ENCODE peak calls at places on chromosomes 12 and 14, in seven cellular contexts. M is IMR-90, C is H1, D is GM12878, W is HepG2, K is K562, R is SK-N-SH. A is an unnamed sample.

GRCh38 chr12:62297321-62297720 is 37.1 kb downstream of the USP15 start:
- DNase-seq in M (no peak), C (no peak), D (no peak), W (no peak), K (no peak), R (no peak), A (no peak)

GRCh38 chr14:30330452-30330851 is 228.5 kb upstream of the G2E3 start:
- DNase-seq in M (no peak), C (no peak), D (no peak), W (no peak), K (peak), R (peak), A (no peak)

GRCh38 chr12:51270847-51271518 is 768 bp upstream of the SMAGP start:
- DNase-seq in M (peak), C (no peak), D (no peak), W (peak), K (no peak), R (no peak), A (peak)

GRCh38 chr12:95118138-95118787 is 44.8 kb upstream of the NR2C1 start:
- DNase-seq in M (peak), C (no peak), D (no peak), W (peak), K (no peak), R (no peak), A (peak)

GRCh38 chr12:56333679-56334489 is at the start of gene PAN2:
- DNase-seq in M (peak), C (peak), D (peak), W (peak), K (peak), R (peak), A (peak)

GRCh38 chr14:58954052-58954451 is 234.4 kb upstream of the DAAM1 start:
- DNase-seq in M (no peak), C (no peak), D (no peak), W (no peak), K (no peak), R (no peak), A (no peak)

GRCh38 chr14:20427231-20428009 is 8.5 kb downstream of the KLHL33 start:
- DNase-seq in M (peak), C (no peak), D (peak), W (peak), K (peak), R (no peak), A (peak)

GRCh38 chr12:121711925-121712461 is 559 bp upstream of the TMEM120B start:
- DNase-seq in M (no peak), C (no peak), D (no peak), W (peak), K (peak), R (no peak), A (peak)

GRCh38 chr14:24238123-24238522 is 4.3 kb downstream of the TINF2 start:
- DNase-seq in M (no peak), C (no peak), D (no peak), W (no peak), K (no peak), R (no peak), A (no peak)

DNA sequence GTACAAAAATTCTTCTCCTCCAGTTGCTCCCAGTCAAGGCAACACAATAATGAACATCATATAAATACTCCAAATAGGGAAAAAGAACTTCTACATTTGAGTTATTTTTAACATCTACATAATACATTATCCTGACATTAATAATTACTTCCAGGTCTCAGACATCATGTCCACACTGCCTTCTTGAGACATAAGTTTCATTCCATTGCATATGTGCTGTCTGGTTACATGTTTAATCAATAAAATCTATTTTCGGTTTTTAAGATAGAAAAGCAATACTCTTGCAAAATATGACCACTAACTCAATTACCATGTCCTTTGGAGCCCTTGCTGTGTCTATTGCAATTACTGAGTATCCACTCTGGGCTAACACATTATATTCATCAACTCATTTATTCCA is 881.8 kb downstream of the GALC start:
- DNase-seq in M (no peak), C (no peak), D (no peak), W (no peak), K (no peak), R (no peak), A (no peak)
- TF ChIP-seq RFX5 in M (no peak), C (no peak), D (no peak), W (no peak), K (no peak), R (no peak), A (no peak)

GRCh38 chr12:2064078-2064507 is 11.3 kb downstream of the CACNA1C start:
- DNase-seq in M (peak), C (no peak), D (peak), W (no peak), K (peak), R (peak), A (no peak)
- TF ChIP-seq RFX5 in M (no peak), C (no peak), D (no peak), W (no peak), K (no peak), R (no peak), A (no peak)

GRCh38 chr12:86104087-86104486 is 152.1 kb downstream of the MGAT4C start:
- DNase-seq in M (no peak), C (no peak), D (no peak), W (no peak), K (no peak), R (no peak), A (no peak)
- TF ChIP-seq RFX5 in M (no peak), C (no peak), D (no peak), W (no peak), K (no peak), R (no peak), A (no peak)

GRCh38 chr12:21583587-21583986 is 21.1 kb downstream of the GYS2 start:
- DNase-seq in M (no peak), C (no peak), D (no peak), W (no peak), K (no peak), R (no peak), A (no peak)

GRCh38 chr12:21577516-21577915 is 27.1 kb downstream of the GYS2 start:
- DNase-seq in M (no peak), C (no peak), D (no peak), W (no peak), K (no peak), R (no peak), A (no peak)

GRCh38 chr12:21585485-21585884 is 19.2 kb downstream of the GYS2 start:
- DNase-seq in M (no peak), C (no peak), D (no peak), W (no peak), K (no peak), R (no peak), A (no peak)

GRCh38 chr12:21576431-21576830 is 28.2 kb downstream of the GYS2 start:
- DNase-seq in M (no peak), C (no peak), D (no peak), W (no peak), K (no peak), R (peak), A (no peak)

GRCh38 chr12:21580748-21581495 is 23.7 kb downstream of the GYS2 start:
- DNase-seq in M (no peak), C (no peak), D (no peak), W (no peak), K (no peak), R (no peak), A (no peak)
- TF ChIP-seq RFX5 in M (no peak), C (no peak), D (no peak), W (no peak), K (no peak), R (no peak), A (no peak)

DNA sequence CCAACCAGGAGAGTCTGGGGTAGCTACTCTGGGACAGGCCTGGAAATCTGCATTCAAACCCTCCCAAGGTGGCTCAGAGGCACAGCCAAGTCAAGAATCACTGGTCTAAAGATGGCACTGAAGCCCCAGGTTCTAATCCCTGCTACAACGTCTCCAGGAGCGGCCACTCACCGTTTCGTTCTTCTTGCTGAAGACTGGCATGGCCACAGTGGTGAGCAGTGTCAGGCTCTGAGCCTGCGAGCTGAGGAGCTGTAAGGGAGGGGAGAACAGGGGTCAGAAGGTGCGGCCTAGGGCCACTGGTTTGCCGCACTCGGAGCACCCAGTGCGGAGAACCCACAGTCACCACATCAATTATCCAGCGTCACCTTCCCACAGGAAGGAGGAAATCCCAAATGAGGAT is 38.8 kb downstream of the CACNA2D4 start:
- DNase-seq in M (no peak), C (no peak), D (no peak), W (no peak), K (peak), R (peak), A (no peak)
- TF ChIP-seq RFX5 in M (no peak), C (no peak), D (no peak), W (no peak), K (no peak), R (no peak), A (no peak)